ENCODE peak calls at places on chromosomes 13 and 19, in five cellular contexts. V is mucosa of gallbladder, B is H7, J is hepatic stellate cell, G is BJ. E is an unnamed sample.

GRCh38 chr13:29758591-29759114 is 91.8 kb downstream of the UBL3 start:
- DNase-seq in J (no peak), V (peak; percentile 31), B (no peak), G (no peak), E (no peak)

GRCh38 chr13:101521371-101521770 is 68.9 kb downstream of the ITGBL1 start:
- DNase-seq in B (no peak), V (no peak), G (no peak), J (no peak), E (no peak)

GRCh38 chr19:15264061-15264932 is 32.0 kb upstream of the EPHX3 start:
- DNase-seq in J (peak; percentile 66), V (peak; percentile 69), B (peak; percentile 93), G (no peak), E (no peak)

GRCh38 chr19:30677702-30678101 is 305.5 kb downstream of the ZNF536 start:
- DNase-seq in B (no peak), J (no peak), V (no peak), G (no peak), E (no peak)

GRCh38 chr19:52640916-52641315 is 2.8 kb upstream of the ZNF83 start:
- DNase-seq in G (no peak), V (no peak), J (no peak), B (peak; percentile 88), E (no peak)

GRCh38 chr13:51045450-51045849 is 65.6 kb downstream of the C13orf42 start:
- DNase-seq in J (no peak), G (no peak), B (no peak), V (no peak), E (no peak)

GRCh38 chr13:48851707-48852106 is 124.0 kb upstream of the FNDC3A start:
- DNase-seq in J (no peak), V (no peak), G (no peak), B (no peak), E (no peak)

GRCh38 chr19:35153701-35154534 is 617 bp upstream of the FXYD5 start:
- DNase-seq in G (no peak), B (peak; percentile 90), V (no peak), J (no peak), E (no peak)

GRCh38 chr19:50039968-50040367 is 14.2 kb downstream of the ZNF473 start:
- DNase-seq in V (peak; percentile 48), B (no peak), G (no peak), J (no peak), E (no peak)

GRCh38 chr13:32811297-32811800 is 204.9 kb upstream of the KL start:
- DNase-seq in V (no peak), B (no peak), G (peak; percentile 30), J (no peak), E (no peak)

GRCh38 chr13:82905071-82905470 is 977.2 kb downstream of the SLITRK1 start:
- DNase-seq in B (no peak), V (no peak), J (no peak), G (no peak), E (no peak)

GRCh38 chr19:11949201-11949600 is 15.6 kb upstream of the ZNF763 start:
- DNase-seq in G (no peak), V (no peak), B (no peak), J (no peak), E (no peak)

GRCh38 chr13:51549050-51549449 is 35.2 kb upstream of the WDFY2 start:
- DNase-seq in B (peak; percentile 22), V (no peak), J (no peak), G (no peak), E (no peak)

GRCh38 chr13:91185294-91185863 is 162.1 kb upstream of the MIR17HG start:
- DNase-seq in J (no peak), V (no peak), B (no peak), G (no peak), E (no peak)

GRCh38 chr19:5539431-5539833 is 28.3 kb downstream of the TINCR start:
- DNase-seq in V (no peak), J (no peak), G (no peak), B (peak; percentile 91), E (no peak)

GRCh38 chr13:98384739-98385138 is 192.2 kb downstream of the STK24 start:
- DNase-seq in G (no peak), B (no peak), V (no peak), J (peak; percentile 40), E (no peak)

GRCh38 chr13:104773775-104774174 is 1707.6 kb upstream of the SLC10A2 start:
- DNase-seq in G (peak; percentile 7), V (no peak), B (peak; percentile 9), J (no peak), E (no peak)

GRCh38 chr13:110875243-110875642 is 39.6 kb downstream of the ANKRD10 start:
- DNase-seq in J (no peak), G (no peak), B (no peak), V (no peak), E (no peak)

GRCh38 chr13:93318538-93318937 is 91.9 kb downstream of the GPC6 start:
- DNase-seq in B (no peak), J (no peak), G (no peak), V (peak; percentile 14), E (no peak)

GRCh38 chr13:29868581-29868980 is 18.2 kb upstream of the UBL3 start:
- DNase-seq in V (no peak), G (no peak), B (no peak), J (no peak), E (no peak)

GRCh38 chr19:42038675-42039074 is 31.3 kb downstream of the GRIK5 start:
- DNase-seq in V (no peak), B (no peak), G (no peak), J (no peak), E (no peak)

GRCh38 chr13:42215578-42216421 is 56.2 kb upstream of the AKAP11 start:
- DNase-seq in V (peak; percentile 17), J (peak; percentile 4), G (no peak), B (peak; percentile 2), E (no peak)

GRCh38 chr13:107992542-107992941 is 222.8 kb downstream of the LIG4 start:
- DNase-seq in G (no peak), J (no peak), V (no peak), B (no peak), E (no peak)

GRCh38 chr19:47790398-47790814 is 11.9 kb downstream of the SELENOW start:
- DNase-seq in B (peak; percentile 93), G (no peak), J (peak; percentile 75), V (peak; percentile 75), E (no peak)

GRCh38 chr19:20186163-20186562 is 19.1 kb downstream of the ZNF486 start:
- DNase-seq in B (no peak), V (no peak), G (no peak), J (no peak), E (no peak)

GRCh38 chr13:48110132-48110868 is 15.4 kb upstream of the MED4 start:
- DNase-seq in G (no peak), V (no peak), B (no peak), J (no peak), E (no peak)

GRCh38 chr13:33490461-33491327 is 205.1 kb upstream of the STARD13 start:
- DNase-seq in J (no peak), V (no peak), G (no peak), B (peak; percentile 29), E (no peak)

GRCh38 chr19:46378268-46378667 is 31.4 kb downstream of the PPP5C start:
- DNase-seq in G (peak; percentile 95), J (peak; percentile 81), B (no peak), V (no peak), E (no peak)

GRCh38 chr13:44354884-44355283 is 18.7 kb upstream of the SERP2 start:
- DNase-seq in J (no peak), G (no peak), V (no peak), B (no peak), E (no peak)

GRCh38 chr19:7933411-7933810 is 7.5 kb upstream of the CTXN1 start:
- DNase-seq in J (no peak), V (no peak), G (no peak), B (peak; percentile 80), E (no peak)

GRCh38 chr19:14479309-14479984 is 4.3 kb upstream of the PTGER1 start:
- DNase-seq in J (no peak), B (no peak), V (no peak), G (no peak), E (no peak)

GRCh38 chr13:68050746-68051145 is 820.6 kb upstream of the PCDH9 start:
- DNase-seq in V (no peak), G (no peak), B (no peak), J (no peak), E (no peak)

GRCh38 chr13:110913322-110913721 is 1.5 kb downstream of the ANKRD10 start:
- DNase-seq in G (no peak), B (peak; percentile 16), J (peak; percentile 17), V (no peak), E (no peak)

E was measured in keratinocyte.